ENCODE peak calls at places on chromosome 16, in five cellular contexts. M is lower lobe of right lung; F is HT1080; E is AG04450; Y is effector memory CD4-positive, alpha-beta T cell. P is an unnamed sample.

GRCh38 chr16:81189100-81189664 is 49.3 kb upstream of the BCO1 start:
- DNase-seq in M (peak), F (no peak), E (peak), Y (no peak), P (peak)

GRCh38 chr16:7025616-7026190 is 306.9 kb upstream of the RBFOX1 start:
- DNase-seq in M (peak), F (peak), E (no peak), Y (no peak), P (no peak)

GRCh38 chr16:70735141-70735979 is 49.5 kb upstream of the MTSS2 start:
- DNase-seq in M (no peak), F (no peak), E (peak), Y (no peak), P (peak)

GRCh38 chr16:10113248-10113647 is 69.0 kb downstream of the GRIN2A start:
- DNase-seq in M (no peak), F (no peak), E (no peak), Y (no peak), P (no peak)

GRCh38 chr16:8675183-8676159 is 1.1 kb downstream of the ABAT start:
- DNase-seq in M (no peak), F (no peak), E (no peak), Y (peak), P (no peak)

GRCh38 chr16:88516666-88517065 is 53.5 kb upstream of the ZC3H18 start:
- DNase-seq in M (no peak), F (no peak), E (no peak), Y (no peak), P (no peak)

GRCh38 chr16:10594312-10594950 is 14.0 kb upstream of the EMP2 start:
- DNase-seq in M (peak), F (no peak), E (no peak), Y (no peak), P (no peak)

GRCh38 chr16:72092832-72093447 is 480 bp downstream of the TXNL4B start:
- DNase-seq in M (no peak), F (peak), E (peak), Y (no peak), P (peak)

GRCh38 chr16:86584071-86584685 is 5.8 kb downstream of the FOXL1 start:
- DNase-seq in M (no peak), F (no peak), E (no peak), Y (no peak), P (no peak)

GRCh38 chr16:22670551-22670970 is 143.4 kb upstream of the HS3ST2 start:
- DNase-seq in M (no peak), F (no peak), E (no peak), Y (no peak), P (no peak)